ENCODE peak calls at places on chromosomes 5 and 9, in ten cellular contexts. F is breast epithelium, A is spleen, Q is HepG2, R is HCT116, D is SK-N-SH, N is sigmoid colon, B is vagina, P is Panc1, X is GM23338. J is an unnamed sample. For H3K36me3 and H3K4me1, the result is how much of the 10 kb centered on the place peaks cover.

GRCh38 chr9:121499427-121500164 is at the start of gene GGTA1:
- DNase-seq in F (peak), A (peak), Q (no peak), R (no peak), D (peak), N (peak), B (no peak), P (no peak), X (peak), J (peak)

GRCh38 chr9:125655691-125656410 is 51.2 kb downstream of the MAPKAP1 start:
- DNase-seq in F (no peak), A (no peak), Q (no peak), R (no peak), D (no peak), N (no peak), B (no peak), P (no peak), X (peak), J (no peak)

GRCh38 chr9:121700831-121701419 is 49.5 kb downstream of the DAB2IP start:
- DNase-seq in F (no peak), A (no peak), Q (no peak), R (no peak), D (peak), N (no peak), B (no peak), P (no peak), X (no peak), J (no peak)

GRCh38 chr5:115840825-115841224 is 540 bp downstream of the ATG12 start:
- DNase-seq in F (no peak), A (no peak), Q (no peak), R (no peak), D (peak), N (no peak), B (no peak), P (no peak), X (no peak), J (no peak)

GRCh38 chr5:35436441-35437057 is 181.1 kb upstream of the SPEF2 start:
- DNase-seq in F (no peak), A (no peak), Q (peak), R (peak), D (peak), N (no peak), B (no peak), P (no peak), X (peak), J (no peak)

GRCh38 chr5:98635631-98636030 is 137.8 kb upstream of the RGMB start:
- DNase-seq in F (no peak), A (no peak), Q (no peak), R (no peak), D (no peak), N (no peak), B (no peak), P (no peak), X (no peak), J (no peak)

GRCh38 chr9:116632990-116633441 is 54.1 kb upstream of the TRIM32 start:
- DNase-seq in F (no peak), A (no peak), Q (no peak), R (no peak), D (no peak), N (no peak), B (no peak), P (no peak), X (no peak), J (no peak)

GRCh38 chr9:114348906-114349482 is 19.3 kb downstream of the ORM2 start:
- DNase-seq in F (no peak), A (peak), Q (peak), R (peak), D (no peak), N (peak), B (peak), P (peak), X (peak), J (no peak)

GRCh38 chr5:33810491-33811120 is 81.2 kb downstream of the ADAMTS12 start:
- DNase-seq in F (no peak), A (no peak), Q (no peak), R (no peak), D (no peak), N (peak), B (peak), P (no peak), X (no peak), J (no peak)

GRCh38 chr5:78235289-78235688 is 59.2 kb downstream of the AP3B1 start:
- DNase-seq in F (no peak), A (no peak), Q (no peak), R (no peak), D (no peak), N (no peak), B (no peak), P (no peak), X (no peak), J (no peak)

GRCh38 chr9:131521822-131522221 is 9.2 kb downstream of the UCK1 start:
- DNase-seq in F (no peak), A (no peak), Q (no peak), R (no peak), D (no peak), N (peak), B (no peak), P (no peak), X (no peak), J (no peak)

GRCh38 chr9:98922721-98923435 is 20.8 kb upstream of the COL15A1 start:
- DNase-seq in F (no peak), A (no peak), Q (no peak), R (no peak), D (no peak), N (no peak), B (no peak), P (no peak), X (no peak), J (no peak)

GRCh38 chr5:35114698-35115097 is 66.9 kb upstream of the AGXT2 start:
- DNase-seq in F (no peak), A (no peak), Q (no peak), R (no peak), D (no peak), N (no peak), B (no peak), P (no peak), X (no peak), J (no peak)

GRCh38 chr5:72228957-72229356 is 91.1 kb downstream of the MRPS27 start:
- DNase-seq in F (no peak), A (no peak), Q (no peak), R (no peak), D (no peak), N (no peak), B (no peak), P (no peak), X (no peak), J (no peak)

GRCh38 chr5:163963881-163964280 is 458.5 kb downstream of the MAT2B start:
- DNase-seq in F (no peak), A (no peak), Q (no peak), R (no peak), D (no peak), N (no peak), B (no peak), P (no peak), X (no peak), J (no peak)

GRCh38 chr9:37029304-37029775 is 4.7 kb downstream of the PAX5 start:
- DNase-seq in F (no peak), A (peak), Q (no peak), R (no peak), D (no peak), N (no peak), B (no peak), P (no peak), X (peak), J (no peak)

GRCh38 chr9:77601476-77602056 is 46.6 kb downstream of the GNA14 start:
- DNase-seq in F (no peak), A (no peak), Q (no peak), R (no peak), D (peak), N (no peak), B (no peak), P (no peak), X (no peak), J (no peak)

GRCh38 chr5:11904270-11904906 is at the start of gene CTNND2:
- DNase-seq in F (peak), A (peak), Q (no peak), R (no peak), D (peak), N (no peak), B (no peak), P (no peak), X (peak), J (no peak)

GRCh38 chr5:149632311-149633251 is 51.3 kb downstream of the ARHGEF37 start:
- DNase-seq in F (no peak), A (no peak), Q (no peak), R (no peak), D (no peak), N (peak), B (no peak), P (no peak), X (peak), J (peak)

GRCh38 chr9:99807276-99807852 is 14.3 kb upstream of the NR4A3 start:
- DNase-seq in F (peak), A (peak), Q (peak), R (no peak), D (peak), N (peak), B (no peak), P (no peak), X (peak), J (peak)

GRCh38 chr5:177498013-177498847 is 826 bp upstream of the PDLIM7 start:
- DNase-seq in F (no peak), A (peak), Q (peak), R (no peak), D (no peak), N (peak), B (no peak), P (no peak), X (peak), J (peak)

GRCh38 chr9:14769235-14769580 is 46.7 kb upstream of the CER1 start:
- DNase-seq in F (no peak), A (no peak), Q (no peak), R (peak), D (no peak), N (no peak), B (no peak), P (peak), X (peak), J (no peak)

GRCh38 chr9:18493361-18494015 is 19.5 kb downstream of the ADAMTSL1 start:
- DNase-seq in F (no peak), A (no peak), Q (no peak), R (no peak), D (peak), N (no peak), B (no peak), P (no peak), X (no peak), J (no peak)

GRCh38 chr5:36209664-36210063 is 32.1 kb downstream of the NADK2 start:
- DNase-seq in F (no peak), A (no peak), Q (no peak), R (no peak), D (no peak), N (no peak), B (no peak), P (no peak), X (no peak), J (no peak)

GRCh38 chr9:93308158-93308602 is 124.2 kb downstream of the WNK2 start:
- DNase-seq in F (no peak), A (peak), Q (no peak), R (no peak), D (no peak), N (no peak), B (no peak), P (no peak), X (no peak), J (no peak)

GRCh38 chr9:106486685-106487084 is 376.3 kb upstream of the ZNF462 start:
- DNase-seq in F (no peak), A (no peak), Q (no peak), R (no peak), D (no peak), N (no peak), B (no peak), P (no peak), X (no peak), J (no peak)

GRCh38 chr5:125148706-125149105 is 402.3 kb upstream of the ZNF608 start:
- DNase-seq in F (no peak), A (no peak), Q (no peak), R (no peak), D (no peak), N (no peak), B (no peak), P (no peak), X (no peak), J (no peak)

GRCh38 chr5:125148076-125148475 is 401.6 kb upstream of the ZNF608 start:
- DNase-seq in F (no peak), A (no peak), Q (no peak), R (no peak), D (no peak), N (no peak), B (no peak), P (no peak), X (no peak), J (no peak)

GRCh38 chr5:125152036-125152435 is 405.6 kb upstream of the ZNF608 start:
- DNase-seq in F (no peak), A (no peak), Q (no peak), R (no peak), D (no peak), N (no peak), B (no peak), P (no peak), X (no peak), J (no peak)

GRCh38 chr5:125151150-125151932 is 404.9 kb upstream of the ZNF608 start:
- DNase-seq in F (no peak), A (no peak), Q (no peak), R (no peak), D (no peak), N (no peak), B (no peak), P (no peak), X (no peak), J (no peak)

DNA sequence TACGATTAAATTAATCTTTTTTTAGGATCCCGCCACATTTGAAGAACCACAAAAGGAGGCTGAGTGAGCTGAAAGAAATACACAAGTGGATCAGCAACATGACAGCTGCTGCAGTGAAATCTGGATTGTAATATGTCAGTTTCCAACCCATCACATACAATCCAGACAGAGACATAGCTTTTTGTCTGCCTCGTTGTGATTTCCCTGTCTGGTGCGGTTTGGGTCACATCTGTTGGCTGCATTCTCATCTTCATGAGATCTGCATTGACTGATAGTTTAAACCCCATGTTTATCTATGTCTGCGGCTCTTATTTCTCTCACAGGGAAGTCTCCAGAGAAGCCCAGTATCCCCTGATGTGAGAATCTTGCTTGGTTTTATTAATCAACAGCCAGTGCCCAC is 403.1 kb upstream of the ZNF608 start:
- DNase-seq in F (no peak), A (no peak), Q (no peak), R (no peak), D (peak), N (no peak), B (no peak), P (no peak), X (no peak), J (no peak)
- TF ChIP-seq POLR2AphosphoS5 in F (no peak), A (no peak), Q (no peak), R (no peak), D (no peak), N (no peak), B (no peak), P (no peak), X (no peak), J (no peak)

GRCh38 chr5:159956074-159956473 is 39.8 kb downstream of the ADRA1B start:
- DNase-seq in F (no peak), A (no peak), Q (no peak), R (no peak), D (no peak), N (no peak), B (no peak), P (no peak), X (no peak), J (no peak)
- H3K36me3 ChIP-seq in F (under half), A (under half), Q (under half), R (under half), D (under half), N (under half), B (under half), P (under half), X (under half), J (under half)

GRCh38 chr5:142317673-142318261 is 7.1 kb downstream of the SPRY4 start:
- DNase-seq in F (no peak), A (no peak), Q (no peak), R (no peak), D (no peak), N (no peak), B (no peak), P (no peak), X (no peak), J (no peak)
- H3K4me1 ChIP-seq in F (under half), A (under half), Q (half or more), R (half or more), D (half or more), N (under half), B (under half), P (half or more), X (half or more), J (half or more)

GRCh38 chr5:169765176-169765575 is 128.1 kb downstream of the DOCK2 start:
- DNase-seq in F (no peak), A (no peak), Q (no peak), R (no peak), D (no peak), N (no peak), B (no peak), P (no peak), X (no peak), J (no peak)

GRCh38 chr5:169765597-169765996 is 128.5 kb downstream of the DOCK2 start:
- DNase-seq in F (no peak), A (no peak), Q (no peak), R (no peak), D (no peak), N (no peak), B (no peak), P (no peak), X (no peak), J (no peak)

GRCh38 chr5:169762338-169763095 is 125.4 kb downstream of the DOCK2 start:
- DNase-seq in F (no peak), A (no peak), Q (no peak), R (no peak), D (no peak), N (no peak), B (no peak), P (no peak), X (no peak), J (no peak)

GRCh38 chr5:169760229-169760628 is 123.2 kb downstream of the DOCK2 start:
- DNase-seq in F (no peak), A (no peak), Q (no peak), R (no peak), D (no peak), N (no peak), B (no peak), P (no peak), X (no peak), J (no peak)

GRCh38 chr5:169763437-169764301 is 126.6 kb downstream of the DOCK2 start:
- DNase-seq in F (no peak), A (no peak), Q (no peak), R (no peak), D (peak), N (no peak), B (no peak), P (no peak), X (no peak), J (no peak)
- TF ChIP-seq POLR2AphosphoS5 in F (no peak), A (peak), Q (no peak), R (no peak), D (no peak), N (no peak), B (no peak), P (no peak), X (no peak), J (no peak)